ENCODE peak calls at places on chromosomes 12 and 14, in five cellular contexts. S is stimulated activated CD8-positive, alpha-beta memory T cell treated with anti-CD3 and anti-CD28 coated beads, Interleukin-4, amount 100 ng/mL, for 1 hour; W is mesenchymal stem cell; N is Daoy; K is anterior cingulate cortex. Q is an unnamed sample.

GRCh38 chr14:89983375-89983774 is 27.6 kb downstream of the TDP1 start:
- DNase-seq in K (no peak), N (no peak), W (no peak), S (no peak), Q (no peak)

GRCh38 chr14:106605548-106606448 is 1079.4 kb downstream of the TMEM121 start:
- DNase-seq in S (peak), W (no peak), N (peak), K (no peak), Q (no peak)

GRCh38 chr12:49428652-49429549 is 61.6 kb downstream of the SPATS2 start:
- DNase-seq in W (peak), K (no peak), S (no peak), N (peak), Q (no peak)

GRCh38 chr12:70576341-70577282 is 60.6 kb downstream of the PTPRB start:
- DNase-seq in N (peak), W (peak), S (no peak), K (peak), Q (peak)

GRCh38 chr14:104384776-104385071 is 194.8 kb upstream of the C14orf180 start:
- DNase-seq in N (no peak), S (no peak), W (no peak), K (no peak), Q (no peak)

GRCh38 chr12:98743362-98743953 is 98.4 kb downstream of the APAF1 start:
- DNase-seq in W (peak), S (no peak), N (peak), K (peak), Q (no peak)

GRCh38 chr14:51004801-51005526 is 60.7 kb upstream of the PYGL start:
- DNase-seq in W (peak), N (peak), S (no peak), K (no peak), Q (no peak)

GRCh38 chr12:123387508-123388217 is 3.7 kb downstream of the KMT5A start:
- DNase-seq in W (peak), K (no peak), N (no peak), S (no peak), Q (no peak)

GRCh38 chr14:99425272-99425681 is 55.4 kb downstream of the SETD3 start:
- DNase-seq in W (no peak), N (no peak), S (no peak), K (no peak), Q (no peak)

GRCh38 chr12:19198272-19198671 is 68.7 kb downstream of the PLEKHA5 start:
- DNase-seq in N (peak), K (no peak), S (no peak), W (peak), Q (no peak)

GRCh38 chr12:92553389-92553788 is 149.4 kb upstream of the PLEKHG7 start:
- DNase-seq in S (no peak), K (no peak), N (peak), W (peak), Q (no peak)

GRCh38 chr14:85634205-85634604 is 104.3 kb downstream of the FLRT2 start:
- DNase-seq in K (no peak), N (no peak), S (no peak), W (no peak), Q (no peak)

GRCh38 chr14:68794856-68795601 is 2.2 kb upstream of the ZFP36L1 start:
- DNase-seq in W (peak), S (no peak), N (peak), K (no peak), Q (no peak)

GRCh38 chr12:82574191-82574590 is 112.5 kb upstream of the TMTC2 start:
- DNase-seq in N (no peak), S (no peak), W (no peak), K (no peak), Q (no peak)

GRCh38 chr12:22626429-22626828 is 1.5 kb downstream of the ETNK1 start:
- DNase-seq in S (no peak), N (peak), W (peak), K (no peak), Q (no peak)

GRCh38 chr12:95318071-95318545 is 100.5 kb downstream of the VEZT start:
- DNase-seq in S (no peak), N (peak), W (peak), K (no peak), Q (peak)

GRCh38 chr12:106317406-106318082 is 15.0 kb downstream of the TCP11L2 start:
- DNase-seq in N (no peak), W (no peak), K (no peak), S (no peak), Q (no peak)

Q was measured in Panc1.